ENCODE peak calls at places on chromosomes 12 and 14, in four cellular contexts. D is NCI-H524; T is activated CD4-positive, alpha-beta T cell treated with anti-CD3 and anti-CD28 coated beads for 48 hours; S is hypothalamus. P is an unnamed sample.

GRCh38 chr12:115166698-115167315 is 482.8 kb upstream of the TBX3 start:
- DNase-seq in D (no peak), T (no peak), S (no peak), P (no peak)

GRCh38 chr14:104290058-104290667 is 151.8 kb downstream of the KIF26A start:
- DNase-seq in D (no peak), T (no peak), S (no peak), P (no peak)

GRCh38 chr12:106417926-106418910 is 60.7 kb downstream of the POLR3B start:
- DNase-seq in D (no peak), T (no peak), S (no peak), P (no peak)

GRCh38 chr12:116370004-116370404 is 92.5 kb upstream of the MED13L start:
- DNase-seq in D (no peak), T (no peak), S (no peak), P (no peak)

GRCh38 chr12:95763809-95764253 is 26.7 kb downstream of the NTN4 start:
- DNase-seq in D (no peak), T (peak), S (no peak), P (no peak)

GRCh38 chr12:111034148-111034910 is 114.0 kb upstream of the MYL2 start:
- DNase-seq in D (no peak), T (peak), S (no peak), P (no peak)

GRCh38 chr12:117850048-117850447 is 118.7 kb downstream of the KSR2 start:
- DNase-seq in D (peak), T (peak), S (no peak), P (no peak)

GRCh38 chr12:42402821-42403411 is 76.9 kb downstream of the PPHLN1 start:
- DNase-seq in D (no peak), T (no peak), S (no peak), P (no peak)

GRCh38 chr12:77102123-77102522 is 36.8 kb upstream of the E2F7 start:
- DNase-seq in D (no peak), T (no peak), S (no peak), P (no peak)

GRCh38 chr12:106868982-106869381 is 86.7 kb upstream of the TMEM263 start:
- DNase-seq in D (no peak), T (no peak), S (no peak), P (no peak)

GRCh38 chr12:122081697-122082221 is 3.2 kb downstream of the MLXIP start:
- DNase-seq in D (no peak), T (no peak), S (no peak), P (peak)

GRCh38 chr14:55718551-55718950 is 138.5 kb downstream of the KTN1 start:
- DNase-seq in D (no peak), T (no peak), S (no peak), P (no peak)

GRCh38 chr14:94581127-94581999 is at the start of gene SERPINA5:
- DNase-seq in D (no peak), T (no peak), S (no peak), P (no peak)

GRCh38 chr14:36194645-36195044 is 18.1 kb upstream of the PTCSC3 start:
- DNase-seq in D (no peak), T (no peak), S (no peak), P (no peak)

GRCh38 chr14:78196323-78196722 is 26.1 kb downstream of the NRXN3 start:
- DNase-seq in D (no peak), T (no peak), S (no peak), P (no peak)

GRCh38 chr12:49832836-49833421 is 4.7 kb upstream of the NCKAP5L start:
- DNase-seq in D (no peak), T (no peak), S (no peak), P (no peak)

GRCh38 chr14:68359862-68360552 is 432.9 kb downstream of the ZFP36L1 start:
- DNase-seq in D (no peak), T (peak), S (no peak), P (no peak)

GRCh38 chr14:93991649-93992048 is 5.5 kb upstream of the CCDC197 start:
- DNase-seq in D (no peak), T (no peak), S (no peak), P (no peak)

GRCh38 chr14:32102152-32102787 is 25.2 kb downstream of the ARHGAP5 start:
- DNase-seq in D (no peak), T (no peak), S (no peak), P (peak)

GRCh38 chr14:100523536-100524025 is 63.6 kb downstream of the BEGAIN start:
- DNase-seq in D (peak), T (no peak), S (no peak), P (no peak)

GRCh38 chr12:131949431-131950181 is at the start of gene EP400:
- DNase-seq in D (peak), T (peak), S (peak), P (peak)

GRCh38 chr12:129300011-129300410 is 446.7 kb downstream of the GLT1D1 start:
- DNase-seq in D (no peak), T (no peak), S (no peak), P (no peak)

GRCh38 chr12:80142640-80143039 is 43.3 kb downstream of the OTOGL start:
- DNase-seq in D (no peak), T (peak), S (no peak), P (no peak)

GRCh38 chr14:50260511-50260910 is 29.1 kb upstream of the SOS2 start:
- DNase-seq in D (no peak), T (no peak), S (no peak), P (peak)

GRCh38 chr12:79414252-79414651 is 276.5 kb downstream of the PAWR start:
- DNase-seq in D (no peak), T (no peak), S (no peak), P (no peak)

GRCh38 chr12:76786986-76787385 is 23.1 kb downstream of the ZDHHC17 start:
- DNase-seq in D (no peak), T (no peak), S (no peak), P (no peak)

GRCh38 chr12:105670664-105671063 is 340.2 kb downstream of the C12orf75 start:
- DNase-seq in D (no peak), T (no peak), S (no peak), P (no peak)

GRCh38 chr12:90102957-90103652 is 394.5 kb upstream of the ATP2B1 start:
- DNase-seq in D (peak), T (peak), S (no peak), P (peak)

GRCh38 chr12:123757555-123757954 is 4.5 kb upstream of the DNAH10 start:
- DNase-seq in D (no peak), T (no peak), S (no peak), P (no peak)

GRCh38 chr14:68225321-68225720 is 405.7 kb downstream of the RAD51B start:
- DNase-seq in D (no peak), T (no peak), S (no peak), P (no peak)

GRCh38 chr12:122909442-122910288 is 13.7 kb upstream of the VPS37B start:
- DNase-seq in D (peak), T (no peak), S (no peak), P (no peak)

GRCh38 chr14:104793703-104793959 is 1.9 kb downstream of the AKT1 start:
- DNase-seq in D (no peak), T (no peak), S (no peak), P (no peak)

GRCh38 chr14:103676881-103677675 is 38.2 kb downstream of the XRCC3 start:
- DNase-seq in D (no peak), T (no peak), S (no peak), P (no peak)

GRCh38 chr14:72559669-72560068 is 334.2 kb downstream of the DPF3 start:
- DNase-seq in D (no peak), T (no peak), S (no peak), P (no peak)

GRCh38 chr14:96509457-96510090 is 7.4 kb downstream of the PAPOLA start:
- DNase-seq in D (no peak), T (no peak), S (no peak), P (no peak)

GRCh38 chr12:25730489-25731349 is 177.6 kb upstream of the LMNTD1 start:
- DNase-seq in D (no peak), T (no peak), S (no peak), P (no peak)

GRCh38 chr14:75542585-75543091 is 20.4 kb downstream of the BATF start:
- DNase-seq in D (no peak), T (peak), S (no peak), P (peak)

GRCh38 chr14:101781240-101782061 is 19.9 kb downstream of the PPP2R5C start:
- DNase-seq in D (no peak), T (peak), S (no peak), P (no peak)

GRCh38 chr12:109482894-109483293 is 5.5 kb downstream of the UBE3B start:
- DNase-seq in D (no peak), T (no peak), S (no peak), P (no peak)